ENCODE peak calls at places on chromosomes 11 and 22, in five cellular contexts. P, U, D, T and Y are unnamed samples.
A peak's percentile ranks its signal among the peaks of the same experiment; 100 is the strongest.

GRCh38 chr11:17972987-17973386 is 39.9 kb downstream of the SERGEF start:
- DNase-seq in P (peak; percentile 59), U (peak; percentile 88), D (no peak), T (peak; percentile 62), Y (peak; percentile 46)

GRCh38 chr11:115672999-115673411 is 168.8 kb upstream of the CADM1 start:
- DNase-seq in P (no peak), U (peak; percentile 42), D (no peak), T (no peak), Y (no peak)

GRCh38 chr11:45872513-45873356 is 12.7 kb upstream of the MAPK8IP1 start:
- DNase-seq in P (peak; percentile 82), U (peak; percentile 80), D (no peak), T (peak; percentile 71), Y (peak; percentile 72)

GRCh38 chr11:100925935-100926334 is 203.7 kb downstream of the PGR start:
- DNase-seq in P (peak; percentile 48), U (peak; percentile 50), D (peak; percentile 61), T (peak; percentile 41), Y (peak; percentile 10)

GRCh38 chr11:21588754-21589153 is 604.1 kb upstream of the ANO5 start:
- DNase-seq in P (no peak), U (no peak), D (no peak), T (no peak), Y (no peak)

GRCh38 chr11:102985850-102986249 is 30.3 kb upstream of the MMP13 start:
- DNase-seq in P (no peak), U (no peak), D (no peak), T (no peak), Y (no peak)

GRCh38 chr11:129766858-129767604 is 48.6 kb upstream of the TMEM45B start:
- DNase-seq in P (peak; percentile 25), U (peak; percentile 48), D (no peak), T (peak; percentile 41), Y (no peak)

GRCh38 chr22:32661296-32661695 is 140.2 kb upstream of the TIMP3 start:
- DNase-seq in P (peak; percentile 89), U (peak; percentile 88), D (no peak), T (no peak), Y (peak; percentile 50)

GRCh38 chr11:26287067-26287518 is 44.8 kb upstream of the ANO3 start:
- DNase-seq in P (peak; percentile 38), U (no peak), D (no peak), T (no peak), Y (no peak)

GRCh38 chr11:64523456-64524187 is 67.4 kb upstream of the SLC22A12 start:
- DNase-seq in P (no peak), U (no peak), D (no peak), T (no peak), Y (no peak)

GRCh38 chr11:118434123-118434552 is 2.2 kb upstream of the KMT2A start:
- DNase-seq in P (no peak), U (peak; percentile 52), D (no peak), T (no peak), Y (no peak)
- H3K4me3 ChIP-seq in P (peak overlapping the region; percentile 70), U (peak overlapping the region; percentile 59), D (peak overlapping the region; percentile 78), T (no peak overlapping the region), Y (peak overlapping the region; percentile 64)

GRCh38 chr11:34850339-34850738 is 65.8 kb downstream of the APIP start:
- DNase-seq in P (no peak), U (no peak), D (no peak), T (peak; percentile 18), Y (no peak)
- TF ChIP-seq CTCF in P (no peak), U (no peak), D (no peak), T (no peak), Y (no peak)

GRCh38 chr11:16607675-16608644 is 130.5 kb upstream of the C11orf58 start:
- DNase-seq in P (peak; percentile 33), U (peak; percentile 51), D (no peak), T (no peak), Y (peak; percentile 45)
- H3K4me3 ChIP-seq in P (peak overlapping the region; percentile 67), U (peak overlapping the region; percentile 56), D (no peak overlapping the region), T (peak overlapping the region; percentile 50), Y (peak overlapping the region; percentile 79)

DNA sequence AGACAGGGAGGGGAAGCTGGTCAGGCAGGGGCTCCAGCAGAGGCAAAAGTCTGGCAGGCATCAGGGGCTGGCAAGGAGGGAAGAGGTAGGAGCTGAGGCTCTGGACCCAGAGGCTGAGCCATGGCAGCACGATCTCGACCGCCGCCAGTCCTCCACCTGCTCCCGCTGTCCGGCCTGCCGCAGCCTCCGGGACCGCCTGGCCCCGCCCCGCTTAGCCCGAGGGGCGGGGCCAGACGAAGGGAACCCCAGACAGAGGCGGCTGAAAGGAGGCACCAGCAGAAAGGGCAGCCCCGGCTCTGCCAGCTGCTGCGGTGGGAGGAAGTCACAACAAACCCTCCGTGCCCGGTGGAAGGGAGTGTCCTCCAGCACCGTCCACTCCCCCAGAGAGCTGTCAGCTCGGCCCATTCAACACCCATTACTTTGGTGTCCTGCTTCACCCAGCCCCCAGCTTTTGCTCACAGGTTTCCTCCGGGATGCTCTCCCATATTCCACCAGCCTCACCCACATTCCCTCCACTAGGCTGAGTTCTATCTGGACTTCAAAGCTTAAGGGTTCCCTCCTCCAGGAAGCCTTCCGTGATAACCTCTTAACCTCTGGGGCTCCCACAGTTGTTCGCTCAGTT is at the start of gene MFNG:
- DNase-seq in P (no peak), U (peak; percentile 31), D (peak; percentile 26), T (peak; percentile 54), Y (no peak)
- TF ChIP-seq CTCF in P (peak; percentile 4), U (no peak), D (no peak), T (no peak), Y (no peak)

GRCh38 chr22:22927196-22927887 is 39.7 kb downstream of the IGLL5 start:
- DNase-seq in P (no peak), U (no peak), D (no peak), T (no peak), Y (no peak)

GRCh38 chr22:22926359-22927195 is 39.0 kb downstream of the IGLL5 start:
- DNase-seq in P (no peak), U (no peak), D (no peak), T (no peak), Y (no peak)

GRCh38 chr22:22928666-22929380 is 41.2 kb downstream of the IGLL5 start:
- DNase-seq in P (peak; percentile 25), U (peak; percentile 16), D (peak; percentile 99), T (no peak), Y (no peak)

GRCh38 chr22:22929381-22930221 is 42.0 kb downstream of the IGLL5 start:
- DNase-seq in P (no peak), U (no peak), D (no peak), T (no peak), Y (no peak)

GRCh38 chr22:22927888-22928665 is 40.5 kb downstream of the IGLL5 start:
- DNase-seq in P (no peak), U (no peak), D (no peak), T (no peak), Y (no peak)
- H3K4me3 ChIP-seq in P (no peak overlapping the region), U (no peak overlapping the region), D (peak overlapping the region; percentile 14), T (no peak overlapping the region), Y (no peak overlapping the region)

GRCh38 chr22:28051787-28052356 is 132.8 kb upstream of the PITPNB start:
- DNase-seq in P (peak; percentile 59), U (peak; percentile 78), D (no peak), T (peak; percentile 53), Y (no peak)
- TF ChIP-seq CTCF in P (peak; percentile 97), U (peak; percentile 92), D (peak; percentile 75), T (peak; percentile 75), Y (peak; percentile 87)

GRCh38 chr11:119742263-119742861 is 13.4 kb upstream of the NECTIN1 start:
- DNase-seq in P (no peak), U (peak; percentile 18), D (no peak), T (no peak), Y (no peak)
- H3K4me3 ChIP-seq in P (peak overlapping the region; percentile 12), U (no peak overlapping the region), D (no peak overlapping the region), T (no peak overlapping the region), Y (no peak overlapping the region)

GRCh38 chr11:110772863-110773262 is 60.6 kb upstream of the ARHGAP20 start:
- DNase-seq in P (no peak), U (no peak), D (no peak), T (peak; percentile 6), Y (no peak)
- TF ChIP-seq CTCF in P (no peak), U (no peak), D (no peak), T (no peak), Y (no peak)